ENCODE peak calls at places on chromosome 12, in four cellular contexts. One of them, this sample, is unnamed.

GRCh38 chr12:113007166-113007565 is 28.8 kb downstream of the OAS2 start:
- DNase-seq in stimulated activated CD4-positive, alpha-beta T cell treated with anti-CD3 and anti-CD28 coated beads, TNF-alpha, amount 100 ng/mL, for 1 hour: no peak
- DNase-seq in AG08395: peak
- DNase-seq in GM18507: no peak
- DNase-seq in this sample: no peak

GRCh38 chr12:132116709-132117557 is 27.2 kb downstream of the DDX51 start:
- DNase-seq in stimulated activated CD4-positive, alpha-beta T cell treated with anti-CD3 and anti-CD28 coated beads, TNF-alpha, amount 100 ng/mL, for 1 hour: no peak
- DNase-seq in AG08395: no peak
- DNase-seq in GM18507: no peak
- DNase-seq in this sample: no peak

GRCh38 chr12:132937476-132937875 is 18.6 kb downstream of the ZNF605 start:
- DNase-seq in stimulated activated CD4-positive, alpha-beta T cell treated with anti-CD3 and anti-CD28 coated beads, TNF-alpha, amount 100 ng/mL, for 1 hour: no peak
- DNase-seq in AG08395: no peak
- DNase-seq in GM18507: no peak
- DNase-seq in this sample: no peak

GRCh38 chr12:43453761-43454160 is 98.2 kb downstream of the ADAMTS20 start:
- DNase-seq in stimulated activated CD4-positive, alpha-beta T cell treated with anti-CD3 and anti-CD28 coated beads, TNF-alpha, amount 100 ng/mL, for 1 hour: no peak
- DNase-seq in AG08395: no peak
- DNase-seq in GM18507: no peak
- DNase-seq in this sample: no peak

GRCh38 chr12:59650594-59651229 is 54.9 kb downstream of the SLC16A7 start:
- DNase-seq in stimulated activated CD4-positive, alpha-beta T cell treated with anti-CD3 and anti-CD28 coated beads, TNF-alpha, amount 100 ng/mL, for 1 hour: no peak
- DNase-seq in AG08395: no peak
- DNase-seq in GM18507: no peak
- DNase-seq in this sample: no peak

GRCh38 chr12:14219156-14219555 is 146.3 kb upstream of the ATF7IP start:
- DNase-seq in stimulated activated CD4-positive, alpha-beta T cell treated with anti-CD3 and anti-CD28 coated beads, TNF-alpha, amount 100 ng/mL, for 1 hour: no peak
- DNase-seq in AG08395: no peak
- DNase-seq in GM18507: no peak
- DNase-seq in this sample: no peak

GRCh38 chr12:40738856-40739255 is 46.6 kb downstream of the CNTN1 start:
- DNase-seq in stimulated activated CD4-positive, alpha-beta T cell treated with anti-CD3 and anti-CD28 coated beads, TNF-alpha, amount 100 ng/mL, for 1 hour: no peak
- DNase-seq in AG08395: no peak
- DNase-seq in GM18507: no peak
- DNase-seq in this sample: no peak

GRCh38 chr12:66335746-66336145 is 33.5 kb downstream of the HELB start:
- DNase-seq in stimulated activated CD4-positive, alpha-beta T cell treated with anti-CD3 and anti-CD28 coated beads, TNF-alpha, amount 100 ng/mL, for 1 hour: no peak
- DNase-seq in AG08395: no peak
- DNase-seq in GM18507: no peak
- DNase-seq in this sample: no peak

GRCh38 chr12:12336049-12336411 is 14.0 kb downstream of the MANSC1 start:
- DNase-seq in stimulated activated CD4-positive, alpha-beta T cell treated with anti-CD3 and anti-CD28 coated beads, TNF-alpha, amount 100 ng/mL, for 1 hour: no peak
- DNase-seq in AG08395: no peak
- DNase-seq in GM18507: no peak
- DNase-seq in this sample: no peak

GRCh38 chr12:662541-663292 is 528 bp downstream of the NINJ2 start:
- DNase-seq in stimulated activated CD4-positive, alpha-beta T cell treated with anti-CD3 and anti-CD28 coated beads, TNF-alpha, amount 100 ng/mL, for 1 hour: no peak
- DNase-seq in AG08395: no peak
- DNase-seq in GM18507: no peak
- DNase-seq in this sample: no peak

GRCh38 chr12:40942326-40942725 is 245.8 kb upstream of the PDZRN4 start:
- DNase-seq in stimulated activated CD4-positive, alpha-beta T cell treated with anti-CD3 and anti-CD28 coated beads, TNF-alpha, amount 100 ng/mL, for 1 hour: no peak
- DNase-seq in AG08395: peak
- DNase-seq in GM18507: no peak
- DNase-seq in this sample: no peak

GRCh38 chr12:51534675-51535074 is 56.4 kb upstream of the SCN8A start:
- DNase-seq in stimulated activated CD4-positive, alpha-beta T cell treated with anti-CD3 and anti-CD28 coated beads, TNF-alpha, amount 100 ng/mL, for 1 hour: no peak
- DNase-seq in AG08395: no peak
- DNase-seq in GM18507: no peak
- DNase-seq in this sample: no peak

GRCh38 chr12:53842686-53843085 is 90.9 kb upstream of the CISTR start:
- DNase-seq in stimulated activated CD4-positive, alpha-beta T cell treated with anti-CD3 and anti-CD28 coated beads, TNF-alpha, amount 100 ng/mL, for 1 hour: no peak
- DNase-seq in AG08395: no peak
- DNase-seq in GM18507: no peak
- DNase-seq in this sample: no peak

GRCh38 chr12:14841761-14842160 is 1.6 kb downstream of the ART4 start:
- DNase-seq in stimulated activated CD4-positive, alpha-beta T cell treated with anti-CD3 and anti-CD28 coated beads, TNF-alpha, amount 100 ng/mL, for 1 hour: no peak
- DNase-seq in AG08395: peak
- DNase-seq in GM18507: no peak
- DNase-seq in this sample: no peak

GRCh38 chr12:53750812-53751335 is 905 bp downstream of the CISTR start:
- DNase-seq in stimulated activated CD4-positive, alpha-beta T cell treated with anti-CD3 and anti-CD28 coated beads, TNF-alpha, amount 100 ng/mL, for 1 hour: no peak
- DNase-seq in AG08395: no peak
- DNase-seq in GM18507: no peak
- DNase-seq in this sample: peak

GRCh38 chr12:10392394-10392930 is 2.6 kb upstream of the KLRK1 start:
- DNase-seq in stimulated activated CD4-positive, alpha-beta T cell treated with anti-CD3 and anti-CD28 coated beads, TNF-alpha, amount 100 ng/mL, for 1 hour: no peak
- DNase-seq in AG08395: peak
- DNase-seq in GM18507: peak
- DNase-seq in this sample: no peak

GRCh38 chr12:101829639-101830390 is 944 bp downstream of the GNPTAB start:
- DNase-seq in stimulated activated CD4-positive, alpha-beta T cell treated with anti-CD3 and anti-CD28 coated beads, TNF-alpha, amount 100 ng/mL, for 1 hour: no peak
- DNase-seq in AG08395: no peak
- DNase-seq in GM18507: no peak
- DNase-seq in this sample: no peak

GRCh38 chr12:1496162-1496925 is 98.0 kb downstream of the FBXL14 start:
- DNase-seq in stimulated activated CD4-positive, alpha-beta T cell treated with anti-CD3 and anti-CD28 coated beads, TNF-alpha, amount 100 ng/mL, for 1 hour: no peak
- DNase-seq in AG08395: peak
- DNase-seq in GM18507: no peak
- DNase-seq in this sample: no peak

GRCh38 chr12:52367876-52368275 is 595 bp upstream of the KRT85 start:
- DNase-seq in stimulated activated CD4-positive, alpha-beta T cell treated with anti-CD3 and anti-CD28 coated beads, TNF-alpha, amount 100 ng/mL, for 1 hour: no peak
- DNase-seq in AG08395: no peak
- DNase-seq in GM18507: no peak
- DNase-seq in this sample: no peak

GRCh38 chr12:94730846-94731245 is 80.5 kb upstream of the TMCC3 start:
- DNase-seq in stimulated activated CD4-positive, alpha-beta T cell treated with anti-CD3 and anti-CD28 coated beads, TNF-alpha, amount 100 ng/mL, for 1 hour: no peak
- DNase-seq in AG08395: no peak
- DNase-seq in GM18507: no peak
- DNase-seq in this sample: no peak

GRCh38 chr12:1885605-1886245 is 32.7 kb downstream of the CACNA2D4 start:
- DNase-seq in stimulated activated CD4-positive, alpha-beta T cell treated with anti-CD3 and anti-CD28 coated beads, TNF-alpha, amount 100 ng/mL, for 1 hour: no peak
- DNase-seq in AG08395: no peak
- DNase-seq in GM18507: no peak
- DNase-seq in this sample: no peak

GRCh38 chr12:109134186-109134917 is 18.0 kb downstream of the ACACB start:
- DNase-seq in stimulated activated CD4-positive, alpha-beta T cell treated with anti-CD3 and anti-CD28 coated beads, TNF-alpha, amount 100 ng/mL, for 1 hour: no peak
- DNase-seq in AG08395: peak
- DNase-seq in GM18507: no peak
- DNase-seq in this sample: no peak

GRCh38 chr12:18320036-18320617 is 58.8 kb downstream of the PIK3C2G start:
- DNase-seq in stimulated activated CD4-positive, alpha-beta T cell treated with anti-CD3 and anti-CD28 coated beads, TNF-alpha, amount 100 ng/mL, for 1 hour: no peak
- DNase-seq in AG08395: peak
- DNase-seq in GM18507: no peak
- DNase-seq in this sample: no peak

GRCh38 chr12:51591020-51591901 is at the start of gene SCN8A:
- DNase-seq in stimulated activated CD4-positive, alpha-beta T cell treated with anti-CD3 and anti-CD28 coated beads, TNF-alpha, amount 100 ng/mL, for 1 hour: no peak
- DNase-seq in AG08395: peak
- DNase-seq in GM18507: no peak
- DNase-seq in this sample: peak